ENCODE peak calls at places on chromosomes 3 and 15, in eight cellular contexts. I is H1, C is stomach, G is suprapubic skin, X is transverse colon, V is HepG2, D is upper lobe of left lung, O is K562. N is an unnamed sample.

GRCh38 chr3:14273886-14274517 is 95.4 kb downstream of the LSM3 start:
- DNase-seq in O (peak; percentile 68), C (no peak), V (no peak), G (no peak), D (no peak), I (no peak), X (no peak), N (no peak)

GRCh38 chr3:87006844-87007439 is 16.0 kb upstream of the VGLL3 start:
- DNase-seq in V (no peak), I (no peak), O (no peak), C (no peak), X (no peak), G (no peak), D (no peak), N (no peak)

GRCh38 chr3:47227678-47228077 is 54.9 kb downstream of the KIF9 start:
- DNase-seq in G (no peak), D (peak; percentile 26), O (no peak), X (peak; percentile 13), C (no peak), V (no peak), I (no peak), N (peak; percentile 40)

GRCh38 chr15:85445361-85445760 is 65.0 kb downstream of the AKAP13 start:
- DNase-seq in C (no peak), D (no peak), G (no peak), O (no peak), I (no peak), V (no peak), X (no peak), N (no peak)

GRCh38 chr3:64342940-64343691 is 117.8 kb upstream of the PRICKLE2 start:
- DNase-seq in C (no peak), D (no peak), V (peak; percentile 13), X (no peak), G (no peak), I (no peak), O (no peak), N (no peak)

GRCh38 chr3:100496711-100497261 is 4.4 kb downstream of the TMEM45A start:
- DNase-seq in X (no peak), V (peak; percentile 31), I (no peak), D (no peak), O (no peak), G (no peak), C (no peak), N (no peak)

GRCh38 chr3:170869240-170869592 is 779 bp downstream of the RPL22L1 start:
- DNase-seq in C (no peak), O (peak; percentile 20), D (no peak), G (no peak), I (no peak), X (no peak), V (no peak), N (no peak)

GRCh38 chr15:69265347-69265955 is 33.3 kb upstream of the PAQR5 start:
- DNase-seq in G (no peak), X (no peak), D (no peak), V (peak; percentile 47), I (no peak), C (no peak), O (peak; percentile 27), N (no peak)

GRCh38 chr3:160331127-160331937 is 67.7 kb downstream of the IFT80 start:
- DNase-seq in O (peak; percentile 37), D (no peak), C (no peak), G (no peak), X (no peak), I (no peak), V (peak; percentile 86), N (no peak)

GRCh38 chr3:179292440-179292839 is 30.4 kb upstream of the ZNF639 start:
- DNase-seq in I (no peak), V (peak; percentile 60), D (no peak), C (no peak), O (no peak), G (no peak), X (no peak), N (no peak)

GRCh38 chr3:73623316-73623715 is 1.4 kb downstream of the PDZRN3 start:
- DNase-seq in V (no peak), O (no peak), X (no peak), G (no peak), I (no peak), C (no peak), D (no peak), N (no peak)

GRCh38 chr15:40590635-40591105 is 3.4 kb upstream of the KNL1 start:
- DNase-seq in C (peak; percentile 41), V (no peak), G (no peak), O (peak; percentile 47), X (no peak), I (no peak), D (no peak), N (no peak)

GRCh38 chr3:156151824-156152428 is 31.5 kb downstream of the KCNAB1 start:
- DNase-seq in X (peak; percentile 73), D (peak; percentile 65), I (peak; percentile 83), C (peak; percentile 74), V (peak; percentile 35), O (peak; percentile 69), G (peak; percentile 82), N (peak; percentile 85)

GRCh38 chr15:75694241-75695182 is 18.1 kb downstream of the CSPG4 start:
- DNase-seq in G (no peak), C (peak; percentile 67), V (peak; percentile 35), O (peak; percentile 95), D (no peak), X (peak; percentile 64), I (peak; percentile 75), N (peak; percentile 96)

GRCh38 chr3:187955076-187955952 is 198.6 kb upstream of the LPP start:
- DNase-seq in I (no peak), G (no peak), X (no peak), V (peak; percentile 45), O (no peak), D (no peak), C (no peak), N (peak; percentile 68)

GRCh38 chr3:195549931-195550519 is 6.9 kb upstream of the PPP1R2 start:
- DNase-seq in C (no peak), I (no peak), V (peak; percentile 44), D (peak; percentile 59), G (no peak), X (peak; percentile 72), O (no peak), N (no peak)

GRCh38 chr15:45341775-45342174 is 36.6 kb downstream of the GATM start:
- DNase-seq in V (no peak), I (no peak), G (no peak), C (no peak), D (no peak), O (no peak), X (no peak), N (no peak)

GRCh38 chr15:83327041-83327440 is 42.6 kb upstream of the BNC1 start:
- DNase-seq in X (no peak), G (no peak), O (no peak), C (no peak), V (no peak), I (no peak), D (no peak), N (no peak)

GRCh38 chr3:66336358-66336766 is 115.6 kb downstream of the SLC25A26 start:
- DNase-seq in C (no peak), O (no peak), I (no peak), G (no peak), X (no peak), D (no peak), V (no peak), N (no peak)

GRCh38 chr3:160929595-160929994 is 173.6 kb downstream of the PPM1L start:
- DNase-seq in D (no peak), V (no peak), C (peak; percentile 32), O (peak; percentile 3), X (peak; percentile 13), I (no peak), G (no peak), N (peak; percentile 69)

GRCh38 chr15:39427705-39428104 is 153.2 kb upstream of the THBS1 start:
- DNase-seq in X (no peak), O (peak; percentile 46), C (no peak), G (no peak), I (no peak), V (peak; percentile 62), D (peak; percentile 54), N (no peak)

GRCh38 chr3:134104031-134104430 is 74.3 kb upstream of the SLCO2A1 start:
- DNase-seq in C (no peak), I (no peak), X (no peak), V (no peak), D (no peak), G (no peak), O (no peak), N (no peak)

GRCh38 chr15:59501531-59502113 is 63.6 kb downstream of the FAM81A start:
- DNase-seq in I (peak; percentile 63), X (peak; percentile 57), O (peak; percentile 65), G (no peak), C (peak; percentile 46), D (peak; percentile 33), V (peak; percentile 72), N (no peak)

GRCh38 chr15:75920079-75920478 is 16.4 kb downstream of the FBXO22 start:
- DNase-seq in X (no peak), G (no peak), I (no peak), C (no peak), V (peak; percentile 13), O (no peak), D (no peak), N (no peak)

GRCh38 chr3:8987673-8988655 is 24.7 kb upstream of the RAD18 start:
- DNase-seq in V (peak; percentile 36), O (peak; percentile 69), G (no peak), D (peak; percentile 55), X (peak; percentile 62), I (peak; percentile 88), C (peak; percentile 76), N (peak; percentile 79)

GRCh38 chr3:187685948-187686347 is 15.8 kb upstream of the SST start:
- DNase-seq in X (no peak), V (no peak), I (no peak), D (no peak), O (no peak), C (no peak), G (no peak), N (no peak)

GRCh38 chr3:31699309-31699953 is 166.7 kb downstream of the STT3B start:
- DNase-seq in I (no peak), C (no peak), V (no peak), O (no peak), X (no peak), D (no peak), G (no peak), N (no peak)

GRCh38 chr15:74540761-74541493 is at the start of gene ARID3B:
- DNase-seq in D (peak; percentile 98), X (peak; percentile 99), G (peak; percentile 99), O (peak; percentile 98), I (peak; percentile 88), C (peak; percentile 98), V (peak; percentile 94), N (peak; percentile 99)
- TF ChIP-seq POLR2A in D (no peak), X (peak; percentile 65), G (no peak), O (peak; percentile 98), I (peak; percentile 75), C (no peak), V (peak; percentile 92), N (peak; percentile 35)

GRCh38 chr15:31223478-31224350 is 102.9 kb upstream of the KLF13 start:
- DNase-seq in D (peak; percentile 51), X (no peak), C (peak; percentile 46), O (no peak), V (no peak), I (peak; percentile 47), G (no peak), N (no peak)
- TF ChIP-seq EP300 in D (no peak), X (no peak), C (no peak), O (no peak), V (no peak), I (no peak), G (no peak), N (no peak)

GRCh38 chr3:11288786-11289637 is 16.8 kb downstream of the ATG7 start:
- DNase-seq in I (no peak), C (no peak), O (peak; percentile 81), X (no peak), V (peak; percentile 23), G (no peak), D (no peak), N (no peak)
- TF ChIP-seq POLR2AphosphoS5 in I (no peak), C (peak; percentile 2), O (peak; percentile 13), X (peak; percentile 55), V (no peak), G (no peak), D (no peak), N (peak; percentile 45)

GRCh38 chr15:89874926-89875564 is 18.7 kb downstream of the AP3S2 start:
- DNase-seq in I (peak; percentile 88), V (peak; percentile 46), O (peak; percentile 83), X (peak; percentile 89), C (peak; percentile 88), G (peak; percentile 90), D (peak; percentile 88), N (peak; percentile 81)
- TF ChIP-seq POLR2A in I (no peak), V (no peak), O (no peak), X (no peak), C (no peak), G (no peak), D (no peak), N (no peak)

N was measured in sigmoid colon.